ENCODE peak calls at places on chromosome 19, in ten cellular contexts. Q is COR-L47; V is NCI-H1105 treated with DMSO at 0.1 percent for 48 hours; U is CD4-positive, alpha-beta memory T cell; I is HT1080; K is esophagus squamous epithelium; Y is type B pancreatic cell; H is foreskin fibroblast; T is KG1; P is choroid plexus epithelial cell. B is an unnamed sample.

GRCh38 chr19:53519431-53519830 is 18.5 kb upstream of the ZNF331 start:
- DNase-seq in V (no peak), I (no peak), P (peak; percentile 24), K (no peak), Q (no peak), U (no peak), H (no peak), T (no peak), Y (no peak), B (no peak)

GRCh38 chr19:37329686-37330085 is 41.2 kb upstream of the ZNF527 start:
- DNase-seq in K (no peak), Y (no peak), H (no peak), Q (peak; percentile 14), U (no peak), I (no peak), V (peak; percentile 0), T (no peak), P (peak; percentile 17), B (peak; percentile 4)

GRCh38 chr19:50432221-50432626 is 468 bp upstream of the MYBPC2 start:
- DNase-seq in Q (no peak), P (peak; percentile 61), Y (no peak), H (no peak), U (no peak), V (peak; percentile 18), T (no peak), I (no peak), K (no peak), B (no peak)

GRCh38 chr19:57688011-57688763 is 6.4 kb downstream of the ZNF551 start:
- DNase-seq in H (no peak), Q (no peak), K (no peak), I (no peak), Y (no peak), P (no peak), V (no peak), T (no peak), U (no peak), B (no peak)

GRCh38 chr19:38528213-38528755 is 89.5 kb downstream of the MAP4K1 start:
- DNase-seq in K (no peak), T (no peak), H (no peak), U (no peak), V (no peak), Q (no peak), P (no peak), I (no peak), Y (no peak), B (no peak)

GRCh38 chr19:1837625-1838105 is 10.6 kb downstream of the REXO1 start:
- DNase-seq in H (no peak), Q (no peak), V (no peak), U (no peak), T (no peak), I (peak; percentile 32), K (no peak), Y (no peak), P (peak; percentile 33), B (peak; percentile 41)

GRCh38 chr19:13189600-13189999 is 39.4 kb downstream of the IER2 start:
- DNase-seq in Y (no peak), Q (no peak), K (no peak), I (no peak), U (no peak), H (no peak), T (no peak), P (peak; percentile 21), V (no peak), B (peak; percentile 20)

GRCh38 chr19:46878613-46879375 is 18.0 kb downstream of the ARHGAP35 start:
- DNase-seq in Q (no peak), T (no peak), U (no peak), V (no peak), H (peak; percentile 77), Y (peak; percentile 20), I (peak; percentile 94), P (peak; percentile 85), K (no peak), B (peak; percentile 94)

GRCh38 chr19:31946491-31946890 is 398.9 kb upstream of the ZNF507 start:
- DNase-seq in K (no peak), P (no peak), Q (no peak), Y (no peak), H (no peak), T (no peak), V (no peak), U (no peak), I (no peak), B (no peak)

GRCh38 chr19:40234429-40235237 is 8.1 kb upstream of the CCNP start:
- DNase-seq in Y (no peak), K (no peak), V (no peak), I (no peak), P (no peak), U (no peak), H (no peak), T (no peak), Q (no peak), B (no peak)

GRCh38 chr19:18118420-18119242 is 21.1 kb downstream of the MAST3 start:
- DNase-seq in T (no peak), Y (no peak), P (peak; percentile 37), K (no peak), U (no peak), I (no peak), Q (no peak), H (no peak), V (no peak), B (peak; percentile 24)

GRCh38 chr19:35995655-35995993 is 636 bp downstream of the SDHAF1 start:
- DNase-seq in Q (peak; percentile 25), U (peak; percentile 60), V (no peak), I (peak; percentile 11), K (no peak), T (no peak), P (peak; percentile 36), H (no peak), Y (no peak), B (peak; percentile 44)

GRCh38 chr19:4368128-4368820 is 24.9 kb downstream of the MPND start:
- DNase-seq in P (peak; percentile 27), H (no peak), U (peak; percentile 55), Q (no peak), T (no peak), K (no peak), V (peak; percentile 22), Y (no peak), I (no peak), B (peak; percentile 32)

GRCh38 chr19:5093297-5093858 is 124.5 kb downstream of the KDM4B start:
- DNase-seq in I (no peak), V (no peak), P (no peak), H (no peak), U (no peak), K (no peak), T (no peak), Y (no peak), Q (peak; percentile 74), B (no peak)

GRCh38 chr19:50933640-50934039 is 19.2 kb downstream of the KLK5 start:
- DNase-seq in T (no peak), H (no peak), Y (no peak), Q (no peak), V (no peak), U (no peak), I (peak; percentile 30), P (peak; percentile 13), K (no peak), B (peak; percentile 7)

GRCh38 chr19:33245948-33246728 is 20.5 kb upstream of the SLC7A10 start:
- DNase-seq in P (peak; percentile 12), K (no peak), V (no peak), T (no peak), I (no peak), H (no peak), Q (no peak), U (no peak), Y (no peak), B (no peak)

GRCh38 chr19:18879579-18880373 is 16.2 kb downstream of the CERS1 start:
- DNase-seq in H (no peak), I (no peak), K (no peak), U (peak; percentile 61), V (no peak), T (no peak), Q (no peak), P (peak; percentile 15), Y (no peak), B (peak; percentile 27)

GRCh38 chr19:1262687-1263123 is 6.4 kb upstream of the CIRBP start:
- DNase-seq in H (no peak), Y (no peak), V (no peak), P (no peak), U (no peak), Q (no peak), T (no peak), K (no peak), I (no peak), B (peak; percentile 63)

GRCh38 chr19:48102870-48103751 is 7.5 kb downstream of the PLA2G4C start:
- DNase-seq in V (no peak), K (no peak), T (no peak), P (peak; percentile 66), H (peak; percentile 24), Y (no peak), U (no peak), Q (peak; percentile 7), I (peak; percentile 54), B (peak; percentile 59)

GRCh38 chr19:49390131-49390977 is 2.3 kb downstream of the KASH5 start:
- DNase-seq in Q (no peak), U (peak; percentile 5), V (no peak), K (no peak), T (no peak), P (no peak), Y (no peak), I (no peak), H (no peak), B (no peak)

GRCh38 chr19:41861846-41862245 is 1.8 kb downstream of the RPS19 start:
- DNase-seq in I (no peak), K (no peak), H (no peak), U (no peak), Y (no peak), T (no peak), P (no peak), Q (no peak), V (no peak), B (no peak)

GRCh38 chr19:46495789-46496099 is at the start of gene PNMA8B:
- DNase-seq in P (peak; percentile 65), V (peak; percentile 93), Y (peak; percentile 91), I (no peak), H (peak; percentile 36), Q (peak; percentile 89), K (no peak), T (no peak), U (no peak), B (no peak)

GRCh38 chr19:43776285-43776684 is 4.5 kb downstream of the KCNN4 start:
- DNase-seq in K (no peak), U (peak; percentile 46), V (no peak), T (no peak), Q (no peak), H (no peak), P (no peak), I (no peak), Y (no peak), B (no peak)

GRCh38 chr19:15432018-15432494 is 13.3 kb upstream of the AKAP8L start:
- DNase-seq in V (no peak), H (no peak), Q (no peak), P (no peak), K (no peak), I (no peak), T (no peak), U (no peak), Y (no peak), B (no peak)

GRCh38 chr19:29620931-29621351 is 14.9 kb downstream of the POP4 start:
- DNase-seq in Q (no peak), T (no peak), P (peak; percentile 19), U (no peak), H (no peak), Y (no peak), V (no peak), I (no peak), K (no peak), B (no peak)

GRCh38 chr19:6739884-6740588 is 556 bp downstream of the TRIP10 start:
- DNase-seq in V (no peak), U (peak; percentile 48), T (no peak), Q (no peak), I (no peak), H (no peak), K (no peak), Y (no peak), P (no peak), B (peak; percentile 48)

GRCh38 chr19:18465214-18465963 is 27.5 kb upstream of the ISYNA1 start:
- DNase-seq in T (no peak), K (no peak), Y (no peak), V (no peak), Q (no peak), P (no peak), H (no peak), U (no peak), I (no peak), B (no peak)

GRCh38 chr19:40605201-40605971 is 4.2 kb downstream of the LTBP4 start:
- DNase-seq in U (peak; percentile 93), P (peak; percentile 62), K (no peak), I (no peak), T (no peak), V (peak; percentile 36), H (peak; percentile 63), Q (peak; percentile 69), Y (no peak), B (peak; percentile 62)